ENCODE peak calls at places on chromosomes 4 and X, in four cellular contexts. E is tibial artery, J is HFFc6, K is GM20000. P is an unnamed sample.

GRCh38 chrX:76014321-76014720 is 158.5 kb upstream of the PBDC1 start:
- DNase-seq in K (no peak), J (no peak), E (no peak), P (no peak)

GRCh38 chr4:8905773-8906667 is 34.4 kb upstream of the HMX1 start:
- DNase-seq in E (peak), K (no peak), J (no peak), P (no peak)

GRCh38 chr4:93855926-93856325 is 27.4 kb downstream of the ATOH1 start:
- DNase-seq in J (no peak), E (no peak), K (no peak), P (no peak)

GRCh38 chr4:10095296-10095991 is 21.2 kb downstream of the WDR1 start:
- DNase-seq in J (no peak), E (no peak), K (peak), P (peak)

GRCh38 chrX:24426340-24426913 is 38.7 kb upstream of the PDK3 start:
- DNase-seq in J (no peak), K (peak), E (no peak), P (no peak)

GRCh38 chr4:8768357-8768999 is 103.2 kb downstream of the HMX1 start:
- DNase-seq in E (peak), K (no peak), J (no peak), P (no peak)

GRCh38 chr4:147723316-147723715 is 8.6 kb upstream of the ARHGAP10 start:
- DNase-seq in E (peak), J (no peak), K (no peak), P (no peak)

GRCh38 chrX:132489256-132490085 is 633 bp upstream of the MBNL3 start:
- DNase-seq in E (peak), K (peak), J (peak), P (peak)

GRCh38 chrX:129099206-129099605 is 424.1 kb downstream of the SMARCA1 start:
- DNase-seq in E (no peak), K (no peak), J (no peak), P (no peak)

GRCh38 chr4:8303485-8304281 is 34.1 kb downstream of the HTRA3 start:
- DNase-seq in J (peak), E (peak), K (no peak), P (no peak)

GRCh38 chrX:2609431-2610238 is 81.5 kb upstream of the CD99 start:
- DNase-seq in J (no peak), K (no peak), E (no peak), P (no peak)

GRCh38 chr4:69800599-69800998 is 40.2 kb upstream of the SULT1B1 start:
- DNase-seq in K (no peak), E (no peak), J (no peak), P (no peak)

GRCh38 chr4:176646311-176646710 is 146.4 kb downstream of the VEGFC start:
- DNase-seq in E (no peak), J (no peak), K (no peak), P (no peak)

GRCh38 chr4:35102111-35102510 is 1142.2 kb downstream of the ARAP2 start:
- DNase-seq in K (no peak), J (no peak), E (no peak), P (no peak)

GRCh38 chrX:40543661-40544328 is 37.0 kb upstream of the ATP6AP2 start:
- DNase-seq in J (peak), K (peak), E (no peak), P (no peak)

DNA sequence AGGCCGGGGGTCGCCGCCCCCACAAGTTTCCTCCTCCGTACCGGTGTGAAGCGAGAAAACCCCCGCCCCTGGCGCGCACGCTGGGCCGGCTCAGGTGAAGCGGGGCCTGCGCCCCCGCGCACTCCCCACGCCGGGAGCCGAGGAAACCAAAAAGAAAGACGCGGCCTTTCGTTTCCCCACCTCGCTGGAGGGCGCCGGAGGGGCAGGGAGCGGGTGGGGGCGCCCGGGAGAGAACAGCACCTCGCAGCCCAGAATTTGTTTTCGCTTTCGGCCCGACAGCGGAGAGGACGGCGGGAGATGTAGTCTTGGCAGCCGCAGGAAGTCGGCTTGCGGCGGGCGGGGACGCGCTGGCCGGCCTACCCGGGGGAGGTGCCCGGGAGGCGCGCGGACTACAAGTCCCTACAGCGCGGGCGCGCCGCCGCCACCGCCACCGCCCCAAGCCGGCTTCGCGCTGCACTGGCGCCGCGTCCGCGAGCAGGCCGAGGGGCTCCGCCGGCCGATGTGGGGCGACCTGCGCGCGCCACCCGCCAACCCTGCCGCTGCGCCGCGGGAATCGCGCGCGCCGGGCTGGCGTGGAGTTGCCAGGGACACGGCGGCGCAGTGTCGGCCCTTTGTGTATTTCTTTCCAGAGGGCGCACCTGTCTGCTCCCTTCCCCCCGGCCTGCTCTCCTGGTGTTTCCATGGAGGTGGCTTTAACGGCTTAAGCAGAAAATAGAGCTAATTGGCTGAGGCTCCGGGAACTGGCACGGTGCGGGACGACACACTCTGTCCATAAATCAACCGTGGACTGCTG is at the start of gene OTUD4:
- DNase-seq in E (peak), J (peak), K (peak), P (peak)
- TF ChIP-seq CTCF in E (no peak), J (peak), K (no peak), P (no peak)

GRCh38 chrX:47854474-47854873 is 17.8 kb downstream of the ZNF81 start:
- DNase-seq in E (no peak), J (no peak), K (no peak), P (no peak)
- TF ChIP-seq CTCF in E (peak), J (peak), K (no peak), P (no peak)

GRCh38 chrX:114580336-114580735 is 3.5 kb upstream of the HTR2C start:
- DNase-seq in K (no peak), E (no peak), J (no peak), P (no peak)
- TF ChIP-seq CTCF in K (no peak), E (no peak), J (no peak), P (no peak)

GRCh38 chrX:151177141-151178027 is 1.0 kb downstream of the GPR50 start:
- DNase-seq in E (no peak), K (no peak), J (no peak), P (no peak)
- TF ChIP-seq CTCF in E (no peak), K (no peak), J (no peak), P (no peak)

GRCh38 chr4:112523764-112524505 is 8.0 kb upstream of the NEUROG2 start:
- DNase-seq in J (no peak), K (peak), E (no peak), P (peak)
- TF ChIP-seq CTCF in J (peak), K (peak), E (peak), P (peak)

GRCh38 chr4:28073860-28074555 is 1213.4 kb downstream of the STIM2 start:
- DNase-seq in K (no peak), E (no peak), J (no peak), P (no peak)
- TF ChIP-seq CTCF in K (no peak), E (no peak), J (peak), P (no peak)

DNA sequence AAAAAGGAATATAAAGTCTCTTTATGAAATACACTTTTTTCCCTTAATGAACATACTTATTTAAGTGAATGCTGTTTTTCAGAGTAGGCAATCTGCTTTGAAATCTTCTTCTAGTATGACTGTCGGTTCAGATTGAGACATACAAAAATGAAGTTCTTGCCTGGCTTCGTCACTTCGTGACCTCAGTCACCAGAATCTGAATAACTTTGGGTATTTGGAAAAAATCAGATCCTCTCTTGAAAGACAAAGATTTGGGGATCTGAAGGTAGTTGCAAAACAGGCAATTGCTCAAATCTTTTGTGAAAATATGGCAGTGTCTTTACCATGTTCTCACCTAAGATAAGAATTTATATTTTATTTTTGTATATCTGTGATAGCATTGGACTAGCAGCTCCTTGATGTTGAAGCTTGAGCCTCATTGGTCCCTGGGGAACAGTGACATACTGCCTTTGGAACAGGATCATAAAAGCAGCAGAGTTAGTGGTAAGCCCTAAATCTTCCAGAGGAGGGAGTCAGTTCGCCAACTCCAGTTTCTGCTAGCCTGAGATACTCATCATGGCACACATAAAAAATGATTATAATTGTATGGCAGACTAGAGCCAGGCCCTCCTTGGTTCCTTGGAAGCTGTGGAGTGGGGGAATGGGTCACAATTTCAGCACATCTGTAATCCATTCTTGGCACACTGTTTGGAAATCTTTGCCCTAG is 4.9 kb downstream of the ARFIP1 start:
- DNase-seq in K (no peak), E (no peak), J (peak), P (no peak)
- TF ChIP-seq CTCF in K (peak), E (no peak), J (peak), P (no peak)

GRCh38 chr4:112511294-112512118 is 4.5 kb downstream of the NEUROG2 start:
- DNase-seq in K (no peak), J (no peak), E (no peak), P (no peak)

GRCh38 chr4:112510468-112511293 is 5.3 kb downstream of the NEUROG2 start:
- DNase-seq in E (peak), J (no peak), K (no peak), P (no peak)

GRCh38 chr4:112510191-112510467 is 5.9 kb downstream of the NEUROG2 start:
- DNase-seq in K (peak), E (no peak), J (no peak), P (no peak)

GRCh38 chr4:112514079-112514448 is 1.9 kb downstream of the NEUROG2 start:
- DNase-seq in E (no peak), J (no peak), K (peak), P (no peak)

DNA sequence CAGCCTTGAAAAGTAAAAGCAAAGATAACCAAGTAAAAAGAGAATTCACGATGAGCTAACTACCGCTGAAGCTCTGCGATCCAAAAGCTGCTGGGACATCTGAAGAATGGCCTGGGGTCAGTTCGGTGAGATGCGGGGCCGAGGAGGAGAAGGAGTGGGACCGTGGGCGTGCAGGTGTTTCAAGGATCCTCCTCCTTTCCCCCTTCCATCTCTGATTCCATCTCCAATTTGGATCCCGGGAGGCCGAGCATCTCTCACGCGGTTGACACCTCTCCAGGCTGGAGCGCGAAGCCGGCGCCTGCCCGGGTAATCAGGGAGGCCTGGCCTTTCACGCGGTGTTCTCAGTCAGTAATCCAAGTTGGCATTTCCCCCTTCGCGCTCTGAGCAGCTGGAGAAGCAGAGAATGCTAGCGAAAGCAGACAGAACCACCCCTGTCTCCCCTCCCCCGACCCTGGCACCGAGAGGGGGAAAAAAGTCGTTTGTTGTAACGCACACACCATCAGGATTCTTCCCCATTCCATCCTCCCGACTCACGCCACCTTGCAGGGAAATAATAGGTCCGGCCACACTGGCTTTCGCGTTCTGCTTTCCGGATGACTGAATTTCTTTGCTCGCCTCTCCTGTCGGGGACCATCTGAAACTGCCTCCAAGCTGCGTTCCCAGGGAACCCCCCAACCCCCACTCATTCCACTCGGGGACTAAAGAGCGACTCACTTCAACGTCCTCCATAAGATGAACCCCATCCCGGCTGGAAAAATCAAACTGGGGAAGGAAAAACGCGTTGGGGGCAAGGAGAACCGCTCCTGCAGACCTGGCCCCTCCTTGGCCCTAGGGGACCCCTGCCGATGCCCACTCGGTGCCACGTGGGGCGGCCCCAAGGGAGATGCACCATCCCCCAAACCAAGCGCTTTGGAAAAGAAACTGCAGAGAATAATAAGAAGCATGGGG is 6.5 kb downstream of the NEUROG2 start:
- DNase-seq in K (no peak), E (no peak), J (peak), P (no peak)
- TF ChIP-seq CTCF in K (no peak), E (no peak), J (no peak), P (no peak)

DNA sequence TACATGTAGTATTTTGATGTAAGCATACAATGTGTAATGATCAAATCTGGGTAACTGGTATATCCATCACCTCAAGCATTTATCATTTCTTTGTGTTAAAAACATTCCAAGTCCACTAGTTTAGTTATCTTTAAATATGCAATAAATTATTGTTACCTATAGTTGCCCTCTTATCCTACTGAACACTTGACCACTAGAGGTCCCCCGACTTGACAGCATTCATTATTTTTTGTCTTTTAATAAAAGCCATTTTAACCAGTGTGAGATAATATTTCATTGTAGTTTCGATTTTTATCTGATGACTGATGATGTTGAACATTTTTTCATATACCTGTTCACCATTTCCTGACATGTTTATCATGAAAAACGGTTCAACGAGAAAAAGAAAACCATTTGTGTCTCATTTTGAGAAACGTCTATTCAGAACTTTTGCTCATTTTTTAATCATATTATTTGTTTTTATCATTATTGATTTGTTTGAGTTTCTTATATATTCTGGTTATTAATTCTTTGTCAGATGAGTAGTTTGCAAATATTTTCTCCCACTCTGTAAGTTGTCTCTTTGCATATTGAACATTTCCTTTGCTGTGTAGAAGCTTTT is 199.0 kb upstream of the CXXC4 start:
- DNase-seq in K (no peak), J (no peak), E (no peak), P (no peak)
- TF ChIP-seq CTCF in K (peak), J (peak), E (no peak), P (no peak)

GRCh38 chr4:102420563-102421221 is 75.4 kb upstream of the SLC39A8 start:
- DNase-seq in E (no peak), K (no peak), J (peak), P (no peak)
- TF ChIP-seq CTCF in E (no peak), K (no peak), J (peak), P (no peak)

P was measured in CD8-positive, alpha-beta T cell.